ENCODE peak calls at places on chromosomes 16 and 17, in five cellular contexts. X is heart left ventricle; V is ovary; A is CD4-positive, CD25-positive, alpha-beta regulatory T cell; S is CD8-positive, alpha-beta T cell. H is an unnamed sample. For H3K4me1 and H3K27me3, the result is how much of the 10 kb centered on the place peaks cover.

GRCh38 chr17:1362964-1363363 is 37.1 kb downstream of the YWHAE start:
- DNase-seq in A (no peak), V (no peak), S (no peak), X (peak), H (no peak)

GRCh38 chr17:16639438-16639837 is 14.2 kb downstream of the ZNF624 start:
- DNase-seq in A (no peak), S (no peak), X (no peak), V (no peak), H (no peak)

GRCh38 chr17:57257911-57258885 is 1.9 kb downstream of the MSI2 start:
- DNase-seq in V (no peak), X (no peak), S (no peak), A (no peak), H (peak)

GRCh38 chr16:22123146-22123545 is 30.8 kb downstream of the VWA3A start:
- DNase-seq in S (no peak), V (no peak), X (no peak), A (no peak), H (no peak)

GRCh38 chr16:85592700-85593502 is 20.2 kb upstream of the GSE1 start:
- DNase-seq in V (no peak), S (no peak), A (no peak), X (no peak), H (no peak)

GRCh38 chr17:77417575-77417974 is 276.8 kb downstream of the SEC14L1 start:
- DNase-seq in X (no peak), A (no peak), S (no peak), V (no peak), H (no peak)

GRCh38 chr17:4335185-4335584 is 31.3 kb downstream of the UBE2G1 start:
- DNase-seq in S (no peak), A (no peak), V (no peak), X (no peak), H (no peak)

GRCh38 chr17:51890710-51891109 is 267.8 kb downstream of the CA10 start:
- DNase-seq in A (no peak), S (no peak), X (no peak), V (no peak), H (no peak)

GRCh38 chr17:61325382-61326073 is 74.1 kb upstream of the TBX2 start:
- DNase-seq in S (no peak), A (no peak), X (no peak), V (no peak), H (no peak)

GRCh38 chr16:4682616-4683254 is 10.6 kb upstream of the NUDT16L1 start:
- DNase-seq in X (no peak), S (no peak), A (no peak), V (no peak), H (no peak)

GRCh38 chr16:81172769-81173658 is 65.5 kb upstream of the BCO1 start:
- DNase-seq in S (no peak), A (no peak), X (no peak), V (no peak), H (no peak)

GRCh38 chr16:71467810-71468209 is 5.8 kb upstream of the ZNF23 start:
- DNase-seq in X (no peak), V (peak), S (peak), A (peak), H (peak)

GRCh38 chr17:48814504-48814903 is 2.5 kb downstream of the TTLL6 start:
- DNase-seq in S (peak), A (peak), V (peak), X (peak), H (peak)

GRCh38 chr16:23941963-23942564 is 106.3 kb downstream of the PRKCB start:
- DNase-seq in V (no peak), S (no peak), X (no peak), A (no peak), H (no peak)

GRCh38 chr16:57358527-57359095 is at the start of gene CCL22:
- DNase-seq in X (no peak), A (no peak), S (no peak), V (no peak), H (no peak)

GRCh38 chr17:74691151-74691550 is 21.6 kb downstream of the CD300LF start:
- DNase-seq in S (no peak), A (no peak), X (no peak), V (no peak), H (no peak)

GRCh38 chr17:27873746-27874145 is 19.4 kb downstream of the LYRM9 start:
- DNase-seq in S (no peak), X (no peak), A (no peak), V (no peak), H (no peak)

GRCh38 chr17:71361691-71362450 is 758.9 kb upstream of the SOX9 start:
- DNase-seq in A (no peak), S (no peak), V (no peak), X (no peak), H (no peak)

GRCh38 chr17:50863931-50864330 is 2.2 kb downstream of the TOB1 start:
- DNase-seq in A (no peak), X (no peak), S (no peak), V (no peak), H (no peak)

GRCh38 chr17:64130559-64131001 is 636 bp upstream of the ERN1 start:
- DNase-seq in S (peak), A (peak), X (peak), V (peak), H (peak)

GRCh38 chr16:64251742-64252141 is 870.1 kb downstream of the CDH11 start:
- DNase-seq in A (no peak), S (no peak), V (no peak), X (no peak), H (no peak)

GRCh38 chr17:43393944-43394482 is 4.8 kb upstream of the ARL4D start:
- DNase-seq in S (peak), V (peak), X (peak), A (peak), H (peak)

GRCh38 chr16:3175157-3176153 is 12.5 kb upstream of the OR1F1 start:
- DNase-seq in A (no peak), V (no peak), S (no peak), X (no peak), H (peak)

GRCh38 chr17:74547736-74548135 is 1.8 kb upstream of the CD300C start:
- DNase-seq in S (no peak), V (no peak), X (no peak), A (no peak), H (no peak)

GRCh38 chr16:69927056-69927757 is 23.9 kb upstream of the CLEC18A start:
- DNase-seq in S (no peak), A (no peak), V (peak), X (peak), H (no peak)

GRCh38 chr17:73533127-73533526 is 111.1 kb downstream of the SDK2 start:
- DNase-seq in X (peak), V (no peak), A (no peak), S (no peak), H (no peak)

DNA sequence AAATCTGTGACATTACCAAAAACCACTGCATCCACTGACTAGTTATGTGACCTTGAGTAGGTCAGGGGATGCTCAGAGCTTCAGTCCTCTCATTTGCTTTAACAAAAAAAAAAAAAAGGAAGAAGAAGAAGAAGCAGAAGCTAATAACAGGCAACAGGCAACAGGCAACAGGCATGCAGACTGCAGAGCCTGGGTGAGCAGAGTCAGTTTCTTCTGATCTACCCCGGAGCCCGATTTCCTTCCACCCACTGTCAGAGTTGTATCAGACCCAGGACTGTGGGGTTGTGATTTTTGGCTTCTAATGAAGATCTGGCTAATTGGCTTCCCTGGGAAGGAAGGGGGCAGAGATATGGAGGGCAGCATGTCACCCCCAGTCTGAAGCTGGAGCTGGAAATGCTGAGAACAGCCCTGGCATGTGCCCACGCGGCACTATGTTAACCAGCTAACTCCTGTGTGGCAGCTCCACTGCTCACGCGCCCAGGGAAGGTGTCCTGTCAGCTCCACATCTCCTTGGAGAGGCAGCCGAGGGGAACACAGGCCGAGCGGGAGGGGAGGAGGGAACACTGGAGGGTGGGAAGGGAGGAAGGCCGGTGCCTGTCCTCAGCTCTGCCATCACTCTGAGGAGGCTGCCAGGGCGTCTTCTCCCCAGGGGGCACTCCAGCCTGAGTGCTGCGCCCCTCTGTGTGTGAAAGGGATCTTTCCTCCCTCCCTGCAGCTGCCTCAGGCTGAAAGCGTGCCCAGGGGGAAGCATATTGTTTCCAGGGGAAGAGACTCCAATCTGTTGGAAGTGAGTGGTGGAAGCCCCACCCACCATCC is 17.6 kb downstream of the SRCIN1 start:
- DNase-seq in V (no peak), S (no peak), X (no peak), A (no peak), H (no peak)
- H3K4me1 ChIP-seq in V (under half), S (under half), X (under half), A (under half), H (under half)

GRCh38 chr16:87200637-87201036 is 116.6 kb downstream of the C16orf95 start:
- DNase-seq in V (no peak), S (no peak), X (no peak), A (no peak), H (no peak)

GRCh38 chr16:87201777-87202176 is 115.4 kb downstream of the C16orf95 start:
- DNase-seq in A (no peak), S (no peak), X (no peak), V (no peak), H (no peak)

GRCh38 chr16:87201052-87201451 is 116.1 kb downstream of the C16orf95 start:
- DNase-seq in S (no peak), X (peak), A (no peak), V (no peak), H (peak)

GRCh38 chr16:87203060-87203656 is 114.0 kb downstream of the C16orf95 start:
- DNase-seq in S (no peak), A (no peak), V (no peak), X (peak), H (peak)

GRCh38 chr16:87202346-87202745 is 114.8 kb downstream of the C16orf95 start:
- DNase-seq in A (no peak), X (no peak), S (no peak), V (no peak), H (no peak)
- H3K27me3 ChIP-seq in A (under half), X (under half), S (under half), V (under half), H (under half)

GRCh38 chr16:89785523-89786155 is 30.8 kb downstream of the FANCA start:
- DNase-seq in V (no peak), S (peak), A (no peak), X (no peak), H (no peak)
- H3K4me1 ChIP-seq in V (under half), S (under half), A (under half), X (under half), H (under half)

GRCh38 chr16:1101133-1101532 is 5.1 kb upstream of the C1QTNF8 start:
- DNase-seq in X (no peak), S (no peak), A (no peak), V (no peak), H (no peak)
- H3K27me3 ChIP-seq in X (under half), S (under half), A (under half), V (under half), H (under half)

H was measured in endothelial cell of umbilical vein.